ENCODE peak calls at places on chromosomes 7 and 10, in five cellular contexts. Q, C, L, K and V are unnamed samples.

GRCh38 chr10:2173328-2173727 is 436.0 kb upstream of the ADARB2 start:
- DNase-seq in Q (no peak), C (no peak), K (no peak), L (no peak), V (no peak)

GRCh38 chr10:63765126-63765525 is 243.9 kb downstream of the REEP3 start:
- DNase-seq in K (no peak), Q (no peak), L (no peak), C (no peak), V (no peak)

GRCh38 chr7:2652736-2653060 is 20.9 kb downstream of the TTYH3 start:
- DNase-seq in Q (no peak), K (no peak), C (no peak), L (no peak), V (no peak)

GRCh38 chr7:42832672-42833071 is 79.2 kb downstream of the C7orf25 start:
- DNase-seq in Q (no peak), L (no peak), C (no peak), K (no peak), V (no peak)

GRCh38 chr7:111765936-111766643 is 203.8 kb upstream of the IMMP2L start:
- DNase-seq in C (peak), L (no peak), K (no peak), Q (no peak), V (no peak)

GRCh38 chr7:95536656-95537311 is 51.0 kb downstream of the ASB4 start:
- DNase-seq in L (no peak), Q (no peak), K (peak), C (no peak), V (no peak)

GRCh38 chr7:71595176-71595575 is 463.2 kb downstream of the GALNT17 start:
- DNase-seq in C (no peak), K (no peak), Q (no peak), L (no peak), V (peak)

GRCh38 chr10:58184120-58184670 is 83.5 kb downstream of the IPMK start:
- DNase-seq in L (no peak), Q (no peak), K (no peak), C (no peak), V (no peak)

GRCh38 chr7:50664461-50664922 is 99.3 kb upstream of the DDC start:
- DNase-seq in C (peak), L (no peak), K (no peak), Q (no peak), V (peak)

GRCh38 chr10:5814110-5815107 is 1.2 kb upstream of the GDI2 start:
- DNase-seq in K (no peak), C (peak), L (no peak), Q (peak), V (peak)

GRCh38 chr7:6271694-6272371 is 591 bp downstream of the CYTH3 start:
- DNase-seq in K (no peak), L (peak), C (no peak), Q (no peak), V (no peak)

GRCh38 chr10:106917452-106918055 is 247.0 kb downstream of the SORCS1 start:
- DNase-seq in K (no peak), L (no peak), Q (no peak), C (no peak), V (no peak)

GRCh38 chr7:1846331-1847065 is 176.4 kb downstream of the ELFN1 start:
- DNase-seq in K (no peak), Q (no peak), C (no peak), L (no peak), V (no peak)

GRCh38 chr10:11631890-11632587 is 20.6 kb upstream of the USP6NL start:
- DNase-seq in L (no peak), K (no peak), Q (no peak), C (no peak), V (no peak)

GRCh38 chr10:69479737-69480412 is 28.6 kb downstream of the TSPAN15 start:
- DNase-seq in K (no peak), Q (no peak), L (no peak), C (peak), V (no peak)

GRCh38 chr7:106659963-106660861 is 746 bp downstream of the CCDC71L start:
- DNase-seq in C (peak), L (peak), Q (peak), K (no peak), V (peak)

GRCh38 chr7:5773661-5774086 is 7.8 kb downstream of the RNF216 start:
- DNase-seq in K (peak), L (no peak), Q (no peak), C (peak), V (peak)

GRCh38 chr7:17279081-17279480 is 19.4 kb upstream of the AHR start:
- DNase-seq in Q (no peak), C (no peak), K (no peak), L (no peak), V (no peak)

GRCh38 chr7:86920154-86920553 is 139.3 kb downstream of the ELAPOR2 start:
- DNase-seq in L (no peak), Q (no peak), C (no peak), K (no peak), V (no peak)

GRCh38 chr10:32226624-32227023 is 120.3 kb downstream of the EPC1 start:
- DNase-seq in Q (no peak), K (no peak), L (no peak), C (no peak), V (no peak)

GRCh38 chr10:65341323-65341922 is 1584.4 kb upstream of the LRRTM3 start:
- DNase-seq in Q (no peak), C (peak), L (no peak), K (no peak), V (peak)

GRCh38 chr10:29917311-29917710 is 142.1 kb downstream of the JCAD start:
- DNase-seq in C (no peak), K (no peak), L (no peak), Q (no peak), V (peak)

GRCh38 chr10:131853610-131853964 is 47.2 kb upstream of the PPP2R2D start:
- DNase-seq in C (no peak), Q (no peak), L (no peak), K (no peak), V (no peak)

GRCh38 chr10:84179059-84179710 is 5.6 kb downstream of the GPR15LG start:
- DNase-seq in Q (no peak), L (no peak), K (no peak), C (peak), V (peak)

GRCh38 chr10:13770760-13771493 is 184.2 kb downstream of the PRPF18 start:
- DNase-seq in K (no peak), Q (no peak), C (no peak), L (no peak), V (no peak)

GRCh38 chr10:122276611-122277205 is 5.6 kb downstream of the BTBD16 start:
- DNase-seq in Q (no peak), L (no peak), K (peak), C (peak), V (peak)

GRCh38 chr10:118712930-118713634 is 41.7 kb downstream of the CACUL1 start:
- DNase-seq in L (peak), C (no peak), K (no peak), Q (peak), V (no peak)

DNA sequence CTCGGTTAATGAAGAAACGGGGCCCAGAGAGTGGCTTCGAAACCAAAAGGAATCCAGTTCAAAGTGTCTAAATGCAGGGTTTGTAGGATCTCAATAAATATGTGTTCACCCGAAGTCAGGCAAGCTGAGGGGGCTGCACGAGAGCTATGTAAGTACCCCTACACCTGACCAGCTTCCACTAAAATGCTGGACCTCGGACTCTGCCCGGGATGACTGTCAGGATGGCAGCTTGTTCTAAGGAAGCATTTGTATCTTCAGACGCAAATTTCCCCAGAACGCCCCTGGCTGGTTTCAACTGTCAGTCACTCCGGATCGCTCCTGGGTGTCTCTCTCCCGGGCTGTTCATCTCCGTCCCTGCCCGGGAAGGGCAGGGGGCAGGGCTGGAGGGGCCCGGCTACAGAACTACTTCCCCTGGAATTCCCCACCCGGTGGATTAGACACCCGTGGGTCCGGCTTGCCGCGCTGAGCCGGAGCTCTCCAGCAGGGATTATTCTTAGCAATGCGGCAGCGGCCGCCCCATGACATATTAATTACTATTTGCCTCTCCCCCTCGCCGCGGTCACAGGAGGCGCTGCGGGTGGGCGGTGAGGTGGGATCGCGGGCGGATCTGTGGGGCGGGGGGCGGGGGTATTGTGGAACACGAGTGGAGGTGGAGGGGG is 275.8 kb upstream of the NEBL start:
- DNase-seq in C (no peak), Q (peak), K (no peak), L (peak), V (no peak)
- H3K9ac ChIP-seq in C (no peak), Q (no peak), K (no peak), L (no peak), V (no peak)

GRCh38 chr7:129359176-129359575 is 75.1 kb upstream of the STRIP2 start:
- DNase-seq in L (no peak), C (no peak), Q (no peak), K (no peak), V (no peak)
- TF ChIP-seq EZH2 in L (no peak), C (no peak), Q (no peak), K (no peak), V (no peak)

GRCh38 chr10:73414230-73414981 is 548 bp upstream of the ANXA7 start:
- DNase-seq in C (no peak), K (no peak), Q (no peak), L (no peak), V (no peak)
- TF ChIP-seq CTCF in C (no peak), K (no peak), Q (no peak), L (no peak), V (no peak)

GRCh38 chr7:64849250-64849923 is 53.7 kb upstream of the ZNF273 start:
- DNase-seq in K (no peak), Q (no peak), C (no peak), L (no peak), V (peak)
- H3K9ac ChIP-seq in K (no peak), Q (no peak), C (no peak), L (no peak), V (no peak)

GRCh38 chr7:27150568-27151340 is 1.6 kb downstream of the HOXA3 start:
- DNase-seq in C (peak), L (peak), K (peak), Q (peak), V (no peak)

GRCh38 chr7:27147211-27148030 is at the start of gene HOXA6:
- DNase-seq in C (peak), L (peak), Q (no peak), K (no peak), V (no peak)

GRCh38 chr7:27149817-27150567 is 2.4 kb downstream of the HOXA3 start:
- DNase-seq in K (no peak), L (no peak), Q (no peak), C (no peak), V (no peak)

GRCh38 chr7:27148031-27148775 is 629 bp upstream of the HOXA6 start:
- DNase-seq in L (peak), C (peak), K (no peak), Q (no peak), V (no peak)

GRCh38 chr7:27148776-27149641 is 1.4 kb upstream of the HOXA6 start:
- DNase-seq in L (peak), C (peak), K (no peak), Q (no peak), V (no peak)
- TF ChIP-seq EZH2 in L (peak), C (no peak), K (no peak), Q (peak), V (no peak)

GRCh38 chr10:61795551-61795950 is 105.9 kb upstream of the ARID5B start:
- DNase-seq in K (no peak), Q (no peak), C (no peak), L (no peak), V (no peak)
- TF ChIP-seq CTCF in K (peak), Q (peak), C (no peak), L (peak), V (peak)

DNA sequence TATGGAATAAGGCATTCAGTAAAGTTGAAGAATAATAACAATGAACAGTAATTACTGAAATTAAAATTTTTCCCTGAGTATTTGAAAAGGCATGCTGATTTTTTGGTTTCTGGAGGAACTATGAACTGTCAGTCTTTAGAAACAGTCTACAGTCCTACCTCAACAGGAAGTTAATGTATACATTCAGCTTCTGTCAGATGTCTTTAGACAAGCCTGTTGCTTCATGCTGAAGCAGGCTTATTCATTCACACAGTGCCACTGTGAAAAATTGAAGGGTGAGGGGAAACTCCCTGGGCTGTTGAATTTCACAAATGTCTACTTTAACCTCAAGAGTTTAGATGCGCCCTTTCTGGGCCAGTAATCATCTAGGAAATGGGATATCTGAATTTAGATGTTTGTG is 3.5 kb downstream of the NRF1 start:
- DNase-seq in Q (no peak), K (peak), L (no peak), C (peak), V (no peak)
- H3K9ac ChIP-seq in Q (no peak), K (no peak), L (no peak), C (no peak), V (no peak)

DNA sequence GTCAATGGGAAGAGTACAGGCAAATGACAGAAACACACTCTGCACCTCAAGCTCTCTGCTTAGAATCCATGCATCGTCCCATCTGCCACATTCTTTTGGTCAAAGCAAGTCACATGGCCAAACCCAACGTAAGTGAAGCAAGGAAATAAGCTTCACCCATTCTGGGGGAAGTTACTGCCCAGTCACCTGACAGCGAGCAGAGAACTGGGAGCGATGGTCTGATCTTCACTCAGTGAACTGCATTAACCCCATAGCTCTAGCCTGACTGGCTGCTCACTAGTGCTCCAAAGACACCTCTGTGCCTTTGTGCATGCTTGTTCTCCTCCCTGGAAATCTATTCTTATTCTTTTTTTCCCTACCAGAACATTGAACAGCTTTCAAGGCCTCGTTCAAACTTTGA is 89.9 kb downstream of the APBB1IP start:
- DNase-seq in C (no peak), L (no peak), Q (no peak), K (no peak), V (no peak)
- TF ChIP-seq EZH2 in C (no peak), L (no peak), Q (no peak), K (no peak), V (no peak)

GRCh38 chr7:151076863-151077704 is 3.5 kb downstream of the FASTK start:
- DNase-seq in K (no peak), C (no peak), Q (peak), L (peak), V (no peak)
- TF ChIP-seq CTCF in K (peak), C (peak), Q (peak), L (no peak), V (no peak)

GRCh38 chr10:102261196-102261595 is 15.9 kb downstream of the GBF1 start:
- DNase-seq in C (no peak), K (no peak), Q (no peak), L (no peak), V (no peak)
- H3K9ac ChIP-seq in C (no peak), K (no peak), Q (no peak), L (no peak), V (no peak)